ENCODE peak calls at places on chromosome X, in ten cellular contexts. One of them, this sample, is unnamed.

GRCh38 chrX:39766085-39766726 is 331.6 kb downstream of the BCOR start:
- DNase-seq in NCI-H774: no peak
- DNase-seq in stimulated activated CD8-positive, alpha-beta memory T cell treated with anti-CD3 and anti-CD28 coated beads, Interleukin-4, amount 100 ng/mL, for 24 hours: no peak
- DNase-seq in T follicular helper cell: peak
- DNase-seq in A549: no peak
- DNase-seq in mesothelial cell of epicardium: no peak
- DNase-seq in NCI-H1436: no peak
- DNase-seq in NCI-H2081: no peak
- DNase-seq in Peyer's patch: no peak
- DNase-seq in astrocyte: no peak
- DNase-seq in this sample: no peak

GRCh38 chrX:30156880-30157560 is 58.3 kb upstream of the MAGEB2 start:
- DNase-seq in T follicular helper cell: no peak
- DNase-seq in stimulated activated CD8-positive, alpha-beta memory T cell treated with anti-CD3 and anti-CD28 coated beads, Interleukin-4, amount 100 ng/mL, for 24 hours: no peak
- DNase-seq in A549: no peak
- DNase-seq in NCI-H1436: no peak
- DNase-seq in NCI-H774: no peak
- DNase-seq in astrocyte: no peak
- DNase-seq in Peyer's patch: no peak
- DNase-seq in NCI-H2081: no peak
- DNase-seq in mesothelial cell of epicardium: no peak
- DNase-seq in this sample: no peak

GRCh38 chrX:131778269-131779218 is 234.7 kb downstream of the OR13H1 start:
- DNase-seq in Peyer's patch: peak
- DNase-seq in mesothelial cell of epicardium: no peak
- DNase-seq in NCI-H2081: peak
- DNase-seq in NCI-H774: peak
- DNase-seq in NCI-H1436: no peak
- DNase-seq in A549: peak
- DNase-seq in astrocyte: peak
- DNase-seq in stimulated activated CD8-positive, alpha-beta memory T cell treated with anti-CD3 and anti-CD28 coated beads, Interleukin-4, amount 100 ng/mL, for 24 hours: peak
- DNase-seq in T follicular helper cell: peak
- DNase-seq in this sample: no peak

GRCh38 chrX:96689951-96690350 is 5.3 kb downstream of the DIAPH2 start:
- DNase-seq in NCI-H2081: no peak
- DNase-seq in astrocyte: no peak
- DNase-seq in stimulated activated CD8-positive, alpha-beta memory T cell treated with anti-CD3 and anti-CD28 coated beads, Interleukin-4, amount 100 ng/mL, for 24 hours: no peak
- DNase-seq in A549: no peak
- DNase-seq in NCI-H1436: no peak
- DNase-seq in Peyer's patch: no peak
- DNase-seq in NCI-H774: no peak
- DNase-seq in mesothelial cell of epicardium: no peak
- DNase-seq in T follicular helper cell: no peak
- DNase-seq in this sample: no peak

GRCh38 chrX:103889216-103889615 is 57.2 kb upstream of the RAB9B start:
- DNase-seq in stimulated activated CD8-positive, alpha-beta memory T cell treated with anti-CD3 and anti-CD28 coated beads, Interleukin-4, amount 100 ng/mL, for 24 hours: no peak
- DNase-seq in astrocyte: peak
- DNase-seq in NCI-H1436: no peak
- DNase-seq in A549: no peak
- DNase-seq in Peyer's patch: no peak
- DNase-seq in mesothelial cell of epicardium: no peak
- DNase-seq in NCI-H774: no peak
- DNase-seq in NCI-H2081: no peak
- DNase-seq in T follicular helper cell: no peak
- DNase-seq in this sample: no peak

GRCh38 chrX:154918060-154918483 is 31.9 kb downstream of the F8A1 start:
- DNase-seq in NCI-H774: peak
- DNase-seq in NCI-H1436: peak
- DNase-seq in NCI-H2081: peak
- DNase-seq in A549: peak
- DNase-seq in mesothelial cell of epicardium: peak
- DNase-seq in stimulated activated CD8-positive, alpha-beta memory T cell treated with anti-CD3 and anti-CD28 coated beads, Interleukin-4, amount 100 ng/mL, for 24 hours: no peak
- DNase-seq in astrocyte: peak
- DNase-seq in Peyer's patch: peak
- DNase-seq in T follicular helper cell: no peak
- DNase-seq in this sample: peak

GRCh38 chrX:2176733-2177132 is 324.0 kb downstream of the DHRSX start:
- DNase-seq in T follicular helper cell: no peak
- DNase-seq in A549: no peak
- DNase-seq in NCI-H2081: no peak
- DNase-seq in astrocyte: no peak
- DNase-seq in stimulated activated CD8-positive, alpha-beta memory T cell treated with anti-CD3 and anti-CD28 coated beads, Interleukin-4, amount 100 ng/mL, for 24 hours: no peak
- DNase-seq in NCI-H1436: no peak
- DNase-seq in NCI-H774: no peak
- DNase-seq in mesothelial cell of epicardium: no peak
- DNase-seq in Peyer's patch: no peak
- DNase-seq in this sample: no peak

GRCh38 chrX:106401965-106402559 is 209.7 kb upstream of the RADX start:
- DNase-seq in Peyer's patch: no peak
- DNase-seq in mesothelial cell of epicardium: no peak
- DNase-seq in T follicular helper cell: no peak
- DNase-seq in A549: no peak
- DNase-seq in astrocyte: no peak
- DNase-seq in NCI-H1436: no peak
- DNase-seq in NCI-H774: no peak
- DNase-seq in stimulated activated CD8-positive, alpha-beta memory T cell treated with anti-CD3 and anti-CD28 coated beads, Interleukin-4, amount 100 ng/mL, for 24 hours: no peak
- DNase-seq in NCI-H2081: no peak
- DNase-seq in this sample: no peak

GRCh38 chrX:39821709-39822095 is 276.1 kb downstream of the BCOR start:
- DNase-seq in mesothelial cell of epicardium: no peak
- DNase-seq in NCI-H774: no peak
- DNase-seq in Peyer's patch: no peak
- DNase-seq in T follicular helper cell: no peak
- DNase-seq in stimulated activated CD8-positive, alpha-beta memory T cell treated with anti-CD3 and anti-CD28 coated beads, Interleukin-4, amount 100 ng/mL, for 24 hours: no peak
- DNase-seq in A549: no peak
- DNase-seq in astrocyte: no peak
- DNase-seq in NCI-H1436: no peak
- DNase-seq in NCI-H2081: no peak
- DNase-seq in this sample: no peak

GRCh38 chrX:154378059-154378798 is 866 bp upstream of the EMD start:
- DNase-seq in mesothelial cell of epicardium: no peak
- DNase-seq in stimulated activated CD8-positive, alpha-beta memory T cell treated with anti-CD3 and anti-CD28 coated beads, Interleukin-4, amount 100 ng/mL, for 24 hours: no peak
- DNase-seq in NCI-H2081: no peak
- DNase-seq in NCI-H1436: peak
- DNase-seq in A549: peak
- DNase-seq in Peyer's patch: no peak
- DNase-seq in NCI-H774: peak
- DNase-seq in T follicular helper cell: no peak
- DNase-seq in astrocyte: no peak
- DNase-seq in this sample: peak

GRCh38 chrX:63511361-63511760 is 160.2 kb upstream of the SPIN4 start:
- DNase-seq in NCI-H2081: no peak
- DNase-seq in mesothelial cell of epicardium: no peak
- DNase-seq in NCI-H1436: no peak
- DNase-seq in A549: no peak
- DNase-seq in NCI-H774: no peak
- DNase-seq in stimulated activated CD8-positive, alpha-beta memory T cell treated with anti-CD3 and anti-CD28 coated beads, Interleukin-4, amount 100 ng/mL, for 24 hours: no peak
- DNase-seq in astrocyte: no peak
- DNase-seq in T follicular helper cell: no peak
- DNase-seq in Peyer's patch: no peak
- DNase-seq in this sample: no peak

GRCh38 chrX:5236749-5237148 is 991.9 kb downstream of the NLGN4X start:
- DNase-seq in Peyer's patch: no peak
- DNase-seq in NCI-H1436: no peak
- DNase-seq in mesothelial cell of epicardium: no peak
- DNase-seq in NCI-H2081: no peak
- DNase-seq in T follicular helper cell: no peak
- DNase-seq in A549: no peak
- DNase-seq in astrocyte: no peak
- DNase-seq in NCI-H774: no peak
- DNase-seq in stimulated activated CD8-positive, alpha-beta memory T cell treated with anti-CD3 and anti-CD28 coated beads, Interleukin-4, amount 100 ng/mL, for 24 hours: no peak
- DNase-seq in this sample: no peak

GRCh38 chrX:96761566-96761965 is 76.9 kb downstream of the DIAPH2 start:
- DNase-seq in NCI-H2081: no peak
- DNase-seq in mesothelial cell of epicardium: no peak
- DNase-seq in A549: no peak
- DNase-seq in T follicular helper cell: no peak
- DNase-seq in Peyer's patch: no peak
- DNase-seq in astrocyte: no peak
- DNase-seq in stimulated activated CD8-positive, alpha-beta memory T cell treated with anti-CD3 and anti-CD28 coated beads, Interleukin-4, amount 100 ng/mL, for 24 hours: no peak
- DNase-seq in NCI-H1436: no peak
- DNase-seq in NCI-H774: no peak
- DNase-seq in this sample: no peak

GRCh38 chrX:81900522-81900921 is 698.6 kb downstream of the SH3BGRL start:
- DNase-seq in Peyer's patch: no peak
- DNase-seq in T follicular helper cell: no peak
- DNase-seq in NCI-H2081: no peak
- DNase-seq in A549: no peak
- DNase-seq in stimulated activated CD8-positive, alpha-beta memory T cell treated with anti-CD3 and anti-CD28 coated beads, Interleukin-4, amount 100 ng/mL, for 24 hours: no peak
- DNase-seq in astrocyte: no peak
- DNase-seq in mesothelial cell of epicardium: no peak
- DNase-seq in NCI-H1436: no peak
- DNase-seq in NCI-H774: no peak
- DNase-seq in this sample: no peak

GRCh38 chrX:28628101-28628500 is 40.9 kb downstream of the IL1RAPL1 start:
- DNase-seq in stimulated activated CD8-positive, alpha-beta memory T cell treated with anti-CD3 and anti-CD28 coated beads, Interleukin-4, amount 100 ng/mL, for 24 hours: no peak
- DNase-seq in T follicular helper cell: no peak
- DNase-seq in mesothelial cell of epicardium: no peak
- DNase-seq in astrocyte: no peak
- DNase-seq in A549: no peak
- DNase-seq in NCI-H1436: no peak
- DNase-seq in NCI-H2081: no peak
- DNase-seq in NCI-H774: no peak
- DNase-seq in Peyer's patch: no peak
- DNase-seq in this sample: no peak

GRCh38 chrX:110450050-110450449 is 91.4 kb downstream of the RTL9 start:
- DNase-seq in A549: peak
- DNase-seq in astrocyte: peak
- DNase-seq in stimulated activated CD8-positive, alpha-beta memory T cell treated with anti-CD3 and anti-CD28 coated beads, Interleukin-4, amount 100 ng/mL, for 24 hours: peak
- DNase-seq in T follicular helper cell: peak
- DNase-seq in Peyer's patch: peak
- DNase-seq in NCI-H1436: peak
- DNase-seq in NCI-H774: peak
- DNase-seq in mesothelial cell of epicardium: peak
- DNase-seq in NCI-H2081: peak
- DNase-seq in this sample: peak

GRCh38 chrX:19811807-19812604 is 75.4 kb downstream of the SH3KBP1 start:
- DNase-seq in NCI-H774: no peak
- DNase-seq in A549: no peak
- DNase-seq in astrocyte: peak
- DNase-seq in Peyer's patch: no peak
- DNase-seq in stimulated activated CD8-positive, alpha-beta memory T cell treated with anti-CD3 and anti-CD28 coated beads, Interleukin-4, amount 100 ng/mL, for 24 hours: no peak
- DNase-seq in NCI-H2081: no peak
- DNase-seq in mesothelial cell of epicardium: no peak
- DNase-seq in T follicular helper cell: no peak
- DNase-seq in NCI-H1436: no peak
- DNase-seq in this sample: no peak

GRCh38 chrX:15797707-15798106 is 7.4 kb downstream of the ZRSR2 start:
- DNase-seq in stimulated activated CD8-positive, alpha-beta memory T cell treated with anti-CD3 and anti-CD28 coated beads, Interleukin-4, amount 100 ng/mL, for 24 hours: no peak
- DNase-seq in mesothelial cell of epicardium: no peak
- DNase-seq in NCI-H1436: no peak
- DNase-seq in A549: no peak
- DNase-seq in NCI-H774: no peak
- DNase-seq in T follicular helper cell: no peak
- DNase-seq in astrocyte: no peak
- DNase-seq in NCI-H2081: no peak
- DNase-seq in Peyer's patch: no peak
- DNase-seq in this sample: no peak

GRCh38 chrX:21883258-21883657 is 27.5 kb downstream of the YY2 start:
- DNase-seq in NCI-H1436: no peak
- DNase-seq in A549: no peak
- DNase-seq in stimulated activated CD8-positive, alpha-beta memory T cell treated with anti-CD3 and anti-CD28 coated beads, Interleukin-4, amount 100 ng/mL, for 24 hours: no peak
- DNase-seq in mesothelial cell of epicardium: no peak
- DNase-seq in Peyer's patch: no peak
- DNase-seq in NCI-H2081: no peak
- DNase-seq in NCI-H774: no peak
- DNase-seq in T follicular helper cell: no peak
- DNase-seq in astrocyte: no peak
- DNase-seq in this sample: no peak

GRCh38 chrX:70096052-70096451 is 33.8 kb downstream of the OTUD6A start:
- DNase-seq in stimulated activated CD8-positive, alpha-beta memory T cell treated with anti-CD3 and anti-CD28 coated beads, Interleukin-4, amount 100 ng/mL, for 24 hours: no peak
- DNase-seq in NCI-H1436: no peak
- DNase-seq in NCI-H2081: no peak
- DNase-seq in NCI-H774: no peak
- DNase-seq in T follicular helper cell: no peak
- DNase-seq in A549: no peak
- DNase-seq in mesothelial cell of epicardium: no peak
- DNase-seq in astrocyte: no peak
- DNase-seq in Peyer's patch: no peak
- DNase-seq in this sample: no peak

GRCh38 chrX:73817381-73818199 is 254.6 kb downstream of the CHIC1 start:
- DNase-seq in Peyer's patch: no peak
- DNase-seq in T follicular helper cell: no peak
- DNase-seq in A549: no peak
- DNase-seq in NCI-H2081: no peak
- DNase-seq in stimulated activated CD8-positive, alpha-beta memory T cell treated with anti-CD3 and anti-CD28 coated beads, Interleukin-4, amount 100 ng/mL, for 24 hours: no peak
- DNase-seq in astrocyte: peak
- DNase-seq in mesothelial cell of epicardium: no peak
- DNase-seq in NCI-H774: no peak
- DNase-seq in NCI-H1436: no peak
- DNase-seq in this sample: no peak

GRCh38 chrX:131938749-131939148 is 84.4 kb upstream of the STK26 start:
- DNase-seq in NCI-H1436: no peak
- DNase-seq in mesothelial cell of epicardium: no peak
- DNase-seq in stimulated activated CD8-positive, alpha-beta memory T cell treated with anti-CD3 and anti-CD28 coated beads, Interleukin-4, amount 100 ng/mL, for 24 hours: no peak
- DNase-seq in astrocyte: no peak
- DNase-seq in NCI-H774: no peak
- DNase-seq in Peyer's patch: no peak
- DNase-seq in A549: no peak
- DNase-seq in T follicular helper cell: no peak
- DNase-seq in NCI-H2081: no peak
- DNase-seq in this sample: no peak

GRCh38 chrX:130869239-130869638 is 33.8 kb downstream of the ENOX2 start:
- DNase-seq in NCI-H774: no peak
- DNase-seq in A549: no peak
- DNase-seq in NCI-H1436: no peak
- DNase-seq in astrocyte: peak
- DNase-seq in NCI-H2081: no peak
- DNase-seq in stimulated activated CD8-positive, alpha-beta memory T cell treated with anti-CD3 and anti-CD28 coated beads, Interleukin-4, amount 100 ng/mL, for 24 hours: no peak
- DNase-seq in Peyer's patch: no peak
- DNase-seq in T follicular helper cell: no peak
- DNase-seq in mesothelial cell of epicardium: no peak
- DNase-seq in this sample: no peak

GRCh38 chrX:71533850-71534515 is 1.1 kb downstream of the OGT start:
- DNase-seq in NCI-H2081: peak
- DNase-seq in A549: peak
- DNase-seq in Peyer's patch: peak
- DNase-seq in astrocyte: peak
- DNase-seq in stimulated activated CD8-positive, alpha-beta memory T cell treated with anti-CD3 and anti-CD28 coated beads, Interleukin-4, amount 100 ng/mL, for 24 hours: peak
- DNase-seq in mesothelial cell of epicardium: peak
- DNase-seq in T follicular helper cell: peak
- DNase-seq in NCI-H774: peak
- DNase-seq in NCI-H1436: peak
- DNase-seq in this sample: peak

GRCh38 chrX:129540725-129541184 is 696 bp downstream of the OCRL start:
- DNase-seq in NCI-H774: no peak
- DNase-seq in NCI-H1436: no peak
- DNase-seq in T follicular helper cell: no peak
- DNase-seq in mesothelial cell of epicardium: no peak
- DNase-seq in A549: peak
- DNase-seq in stimulated activated CD8-positive, alpha-beta memory T cell treated with anti-CD3 and anti-CD28 coated beads, Interleukin-4, amount 100 ng/mL, for 24 hours: no peak
- DNase-seq in NCI-H2081: no peak
- DNase-seq in astrocyte: no peak
- DNase-seq in Peyer's patch: no peak
- DNase-seq in this sample: no peak

GRCh38 chrX:38318196-38318595 is 9.1 kb downstream of the RPGR start:
- DNase-seq in stimulated activated CD8-positive, alpha-beta memory T cell treated with anti-CD3 and anti-CD28 coated beads, Interleukin-4, amount 100 ng/mL, for 24 hours: no peak
- DNase-seq in Peyer's patch: no peak
- DNase-seq in T follicular helper cell: no peak
- DNase-seq in astrocyte: no peak
- DNase-seq in A549: no peak
- DNase-seq in NCI-H1436: no peak
- DNase-seq in mesothelial cell of epicardium: no peak
- DNase-seq in NCI-H774: no peak
- DNase-seq in NCI-H2081: no peak
- DNase-seq in this sample: no peak

GRCh38 chrX:48071064-48071985 is at the start of gene ZNF630:
- DNase-seq in NCI-H1436: peak
- DNase-seq in NCI-H2081: peak
- DNase-seq in NCI-H774: peak
- DNase-seq in Peyer's patch: peak
- DNase-seq in mesothelial cell of epicardium: peak
- DNase-seq in T follicular helper cell: peak
- DNase-seq in stimulated activated CD8-positive, alpha-beta memory T cell treated with anti-CD3 and anti-CD28 coated beads, Interleukin-4, amount 100 ng/mL, for 24 hours: peak
- DNase-seq in A549: peak
- DNase-seq in astrocyte: peak
- DNase-seq in this sample: no peak

GRCh38 chrX:38368774-38369173 is 16.4 kb downstream of the OTC start:
- DNase-seq in stimulated activated CD8-positive, alpha-beta memory T cell treated with anti-CD3 and anti-CD28 coated beads, Interleukin-4, amount 100 ng/mL, for 24 hours: no peak
- DNase-seq in Peyer's patch: no peak
- DNase-seq in NCI-H774: no peak
- DNase-seq in A549: no peak
- DNase-seq in astrocyte: no peak
- DNase-seq in mesothelial cell of epicardium: no peak
- DNase-seq in NCI-H1436: no peak
- DNase-seq in T follicular helper cell: no peak
- DNase-seq in NCI-H2081: no peak
- DNase-seq in this sample: no peak